ENCODE peak calls at places on chromosomes 3 and 15, in six cellular contexts. K is SK-N-SH, Z is transverse colon, G is A549, U is GM12878, O is tibial nerve. P is an unnamed sample.

GRCh38 chr3:123663977-123664376 is 79.1 kb upstream of the HACD2 start:
- DNase-seq in K (no peak), Z (no peak), G (no peak), U (no peak), O (no peak), P (peak; percentile 81)

GRCh38 chr15:78915341-78916087 is 29.3 kb downstream of the CTSH start:
- DNase-seq in K (no peak), Z (peak; percentile 37), G (no peak), U (no peak), O (peak; percentile 47), P (peak; percentile 82)

GRCh38 chr3:127612966-127613365 is 14.8 kb downstream of the MCM2 start:
- DNase-seq in K (no peak), Z (no peak), G (no peak), U (no peak), O (no peak), P (no peak)

GRCh38 chr3:15055019-15055557 is 10.0 kb downstream of the MRPS25 start:
- DNase-seq in K (no peak), Z (peak; percentile 17), G (no peak), U (peak; percentile 54), O (no peak), P (no peak)

GRCh38 chr3:64223809-64224570 is 1.3 kb downstream of the PRICKLE2 start:
- DNase-seq in K (no peak), Z (no peak), G (no peak), U (no peak), O (no peak), P (no peak)

GRCh38 chr15:31128919-31129768 is 27.6 kb upstream of the TRPM1 start:
- DNase-seq in K (peak; percentile 78), Z (peak; percentile 82), G (peak; percentile 55), U (no peak), O (peak; percentile 74), P (peak; percentile 82)

GRCh38 chr15:85757073-85757938 is 37.4 kb downstream of the KLHL25 start:
- DNase-seq in K (no peak), Z (no peak), G (no peak), U (no peak), O (no peak), P (peak; percentile 55)

GRCh38 chr3:37702478-37703154 is 159.1 kb upstream of the CTDSPL start:
- DNase-seq in K (no peak), Z (no peak), G (no peak), U (no peak), O (no peak), P (no peak)

GRCh38 chr15:98874773-98875172 is 132.8 kb downstream of the PGPEP1L start:
- DNase-seq in K (no peak), Z (no peak), G (no peak), U (no peak), O (peak; percentile 37), P (no peak)

GRCh38 chr3:187935623-187936156 is 190.4 kb upstream of the BCL6 start:
- DNase-seq in K (peak; percentile 25), Z (peak; percentile 19), G (no peak), U (peak; percentile 66), O (no peak), P (no peak)

GRCh38 chr15:32106401-32107381 is 76.4 kb downstream of the CHRNA7 start:
- DNase-seq in K (peak; percentile 52), Z (no peak), G (no peak), U (no peak), O (no peak), P (no peak)

GRCh38 chr3:14001136-14001535 is 121.3 kb upstream of the WNT7A start:
- DNase-seq in K (no peak), Z (no peak), G (no peak), U (no peak), O (no peak), P (no peak)

GRCh38 chr3:8499181-8499611 is 2.4 kb upstream of the LMCD1 start:
- DNase-seq in K (no peak), Z (no peak), G (no peak), U (no peak), O (no peak), P (no peak)

GRCh38 chr3:170002829-170003228 is 35.0 kb upstream of the GPR160 start:
- DNase-seq in K (no peak), Z (no peak), G (no peak), U (no peak), O (no peak), P (no peak)
- H3K4me3 ChIP-seq in K (no peak overlapping the region), Z (no peak overlapping the region), G (no peak overlapping the region), U (no peak overlapping the region), O (peak overlapping the region; percentile 11), P (peak overlapping the region; percentile 1)

GRCh38 chr3:113623827-113624226 is 72.6 kb downstream of the USF3 start:
- DNase-seq in K (no peak), Z (no peak), G (no peak), U (no peak), O (no peak), P (no peak)

GRCh38 chr3:113625724-113626348 is 70.6 kb downstream of the USF3 start:
- DNase-seq in K (no peak), Z (no peak), G (no peak), U (no peak), O (no peak), P (no peak)

GRCh38 chr3:113626513-113627371 is 69.7 kb downstream of the USF3 start:
- DNase-seq in K (peak; percentile 73), Z (peak; percentile 57), G (peak; percentile 72), U (no peak), O (peak; percentile 61), P (peak; percentile 82)

GRCh38 chr3:113620091-113620490 is 76.4 kb downstream of the USF3 start:
- DNase-seq in K (no peak), Z (no peak), G (no peak), U (no peak), O (no peak), P (no peak)

DNA sequence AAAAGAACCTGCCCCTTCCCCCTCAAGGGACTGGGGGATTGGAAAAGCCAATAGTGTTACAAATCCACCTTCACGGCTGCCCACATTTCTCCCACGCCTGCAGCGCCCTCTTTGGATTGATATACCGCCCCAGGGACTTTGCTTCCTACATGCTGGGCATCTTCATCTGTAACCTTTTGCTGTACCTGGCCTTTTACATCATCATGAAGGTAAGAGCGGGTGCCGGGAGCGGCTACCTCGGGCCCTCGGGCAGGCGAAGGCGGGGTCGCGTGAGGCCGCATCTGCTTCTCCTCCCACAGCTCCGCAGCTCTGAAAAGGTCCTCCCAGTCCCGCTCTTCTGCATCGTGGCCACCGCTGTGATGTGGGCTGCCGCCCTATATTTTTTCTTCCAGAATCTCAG is 73.1 kb downstream of the USF3 start:
- DNase-seq in K (no peak), Z (no peak), G (no peak), U (no peak), O (no peak), P (no peak)
- TF ChIP-seq CTCF in K (no peak), Z (no peak), G (peak; percentile 13), U (no peak), O (no peak), P (no peak)

GRCh38 chr15:92917606-92918407 is 17.7 kb downstream of the CHD2 start:
- DNase-seq in K (peak; percentile 76), Z (peak; percentile 98), G (peak; percentile 86), U (peak; percentile 80), O (peak; percentile 100), P (peak; percentile 98)
- TF ChIP-seq EP300 in K (peak; percentile 1), Z (no peak), G (no peak), U (no peak), O (peak; percentile 94), P (no peak)

GRCh38 chr15:48337626-48338025 is 6.4 kb downstream of the DUT start:
- DNase-seq in K (no peak), Z (no peak), G (no peak), U (no peak), O (no peak), P (no peak)
- H3K4me3 ChIP-seq in K (no peak overlapping the region), Z (no peak overlapping the region), G (no peak overlapping the region), U (no peak overlapping the region), O (no peak overlapping the region), P (no peak overlapping the region)

DNA sequence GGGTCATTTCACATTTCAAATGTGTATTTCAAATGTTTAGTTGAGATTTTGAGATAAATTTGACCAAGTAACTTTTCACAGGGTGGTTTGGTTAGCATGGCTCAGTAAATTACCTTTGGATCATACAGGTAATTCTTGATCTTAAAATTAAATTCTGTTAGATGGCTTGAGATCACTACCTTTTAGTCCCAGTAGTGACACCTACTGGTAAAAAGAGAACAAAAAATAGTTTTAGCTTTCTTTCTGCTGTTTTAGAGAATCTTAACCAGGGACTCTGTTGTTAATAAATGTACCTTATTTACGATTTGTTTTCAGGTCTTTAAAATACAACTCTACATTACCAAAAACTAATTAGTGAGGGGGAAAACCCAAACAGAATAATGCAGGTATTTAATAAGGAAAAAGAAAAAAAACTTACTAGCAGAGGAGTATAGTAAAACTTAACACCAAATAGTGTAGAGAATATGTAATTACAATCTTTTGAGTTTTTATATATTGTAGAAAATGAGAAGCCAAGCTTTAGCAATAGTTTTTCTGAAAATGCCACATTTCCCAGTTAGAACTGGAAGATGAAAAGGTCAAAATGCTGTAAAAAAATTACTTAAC is 620.3 kb upstream of the AGTR1 start:
- DNase-seq in K (no peak), Z (no peak), G (peak; percentile 11), U (no peak), O (no peak), P (no peak)
- TF ChIP-seq CTCF in K (peak; percentile 77), Z (peak; percentile 45), G (peak; percentile 63), U (peak; percentile 32), O (peak; percentile 38), P (no peak)

DNA sequence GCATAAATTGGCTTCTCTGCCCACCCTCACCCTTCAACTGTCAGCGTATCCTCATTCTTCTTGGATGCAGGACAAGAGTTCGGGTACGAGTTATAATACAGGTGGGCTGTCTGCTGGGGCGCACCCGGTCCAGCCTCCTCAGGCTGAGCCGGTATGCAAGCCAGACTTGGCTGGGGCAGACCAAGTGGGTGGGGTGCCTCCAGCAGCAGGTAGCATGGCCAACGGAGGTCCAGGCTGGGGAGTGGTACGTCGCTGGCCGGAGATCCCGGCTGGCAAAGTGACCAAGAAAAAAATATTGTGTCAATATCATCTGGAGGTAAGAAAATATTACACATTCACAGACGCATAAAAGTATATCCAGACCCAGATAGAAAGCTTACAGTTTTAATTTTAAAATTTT is 45.6 kb downstream of the GATM start:
- DNase-seq in K (no peak), Z (no peak), G (no peak), U (no peak), O (no peak), P (no peak)
- TF ChIP-seq EP300 in K (no peak), Z (no peak), G (no peak), U (no peak), O (no peak), P (no peak)